ENCODE peak calls at places on chromosomes 12 and 14, in five cellular contexts. X is hippocampal formation; Q is CD4-positive, CD25-positive, alpha-beta regulatory T cell; K is activated naive CD4-positive, alpha-beta T cell; O is OCI-M1. S is an unnamed sample.

GRCh38 chr14:71247106-71247505 is 339.8 kb downstream of the PCNX1 start:
- DNase-seq in X (no peak), Q (no peak), K (no peak), O (no peak), S (peak; percentile 58)

GRCh38 chr12:2794261-2794735 is 472 bp upstream of the FKBP4 start:
- DNase-seq in X (peak; percentile 79), Q (peak; percentile 23), K (no peak), O (no peak), S (peak; percentile 55)

GRCh38 chr12:69099201-69099837 is 140.1 kb upstream of the CPSF6 start:
- DNase-seq in X (no peak), Q (no peak), K (no peak), O (peak; percentile 38), S (no peak)

GRCh38 chr14:91038439-91038838 is 22.0 kb downstream of the RPS6KA5 start:
- DNase-seq in X (no peak), Q (no peak), K (no peak), O (peak; percentile 86), S (peak; percentile 93)

GRCh38 chr14:41607119-41607785 is 576 bp downstream of the LRFN5 start:
- DNase-seq in X (no peak), Q (no peak), K (no peak), O (no peak), S (peak; percentile 56)

GRCh38 chr14:74038015-74038859 is 19.1 kb downstream of the BBOF1 start:
- DNase-seq in X (no peak), Q (peak; percentile 70), K (no peak), O (peak; percentile 81), S (peak; percentile 62)

GRCh38 chr14:71070169-71070568 is 162.9 kb downstream of the PCNX1 start:
- DNase-seq in X (no peak), Q (no peak), K (no peak), O (no peak), S (peak; percentile 31)

GRCh38 chr12:58557156-58557555 is 363.1 kb downstream of the LRIG3 start:
- DNase-seq in X (no peak), Q (no peak), K (no peak), O (no peak), S (peak; percentile 69)

GRCh38 chr12:121400332-121401139 is 618 bp downstream of the RNF34 start:
- DNase-seq in X (no peak), Q (peak; percentile 88), K (peak; percentile 46), O (peak; percentile 65), S (peak; percentile 71)

GRCh38 chr12:112788205-112788604 is 3.3 kb upstream of the RPH3A start:
- DNase-seq in X (no peak), Q (no peak), K (no peak), O (no peak), S (no peak)

GRCh38 chr14:30191639-30192279 is 264.1 kb upstream of the PRKD1 start:
- DNase-seq in X (no peak), Q (no peak), K (no peak), O (no peak), S (peak; percentile 46)

GRCh38 chr12:101945361-101946232 is 68.2 kb downstream of the DRAM1 start:
- DNase-seq in X (no peak), Q (no peak), K (no peak), O (no peak), S (peak; percentile 55)

S was measured in GM23248.